ENCODE peak calls at places on chromosomes 2 and 18, in four cellular contexts. One of them, this sample, is unnamed.

GRCh38 chr2:176101216-176101845 is 1.7 kb downstream of the HOXD12 start:
- DNase-seq in lower leg skin: peak
- DNase-seq in neuronal stem cell: no peak
- DNase-seq in nephron progenitor cell: no peak
- DNase-seq in this sample: no peak

GRCh38 chr2:206614825-206615224 is 27.5 kb upstream of the FAM237A start:
- DNase-seq in lower leg skin: no peak
- DNase-seq in neuronal stem cell: no peak
- DNase-seq in nephron progenitor cell: no peak
- DNase-seq in this sample: no peak

GRCh38 chr2:102021776-102022175 is 30.0 kb downstream of the IL1R2 start:
- DNase-seq in lower leg skin: no peak
- DNase-seq in neuronal stem cell: no peak
- DNase-seq in nephron progenitor cell: no peak
- DNase-seq in this sample: no peak

GRCh38 chr2:227460079-227460485 is 11.9 kb upstream of the AGFG1 start:
- DNase-seq in lower leg skin: no peak
- DNase-seq in neuronal stem cell: no peak
- DNase-seq in nephron progenitor cell: no peak
- DNase-seq in this sample: no peak

GRCh38 chr18:62979172-62979571 is 263.8 kb downstream of the PHLPP1 start:
- DNase-seq in lower leg skin: peak
- DNase-seq in neuronal stem cell: no peak
- DNase-seq in nephron progenitor cell: no peak
- DNase-seq in this sample: no peak

GRCh38 chr2:128610496-128610895 is 291.8 kb upstream of the HS6ST1 start:
- DNase-seq in lower leg skin: no peak
- DNase-seq in neuronal stem cell: no peak
- DNase-seq in nephron progenitor cell: no peak
- DNase-seq in this sample: no peak

GRCh38 chr18:13191779-13192178 is 26.8 kb upstream of the LDLRAD4 start:
- DNase-seq in lower leg skin: no peak
- DNase-seq in neuronal stem cell: no peak
- DNase-seq in nephron progenitor cell: no peak
- DNase-seq in this sample: no peak

GRCh38 chr18:70377857-70378701 is 89.2 kb downstream of the SOCS6 start:
- DNase-seq in lower leg skin: no peak
- DNase-seq in neuronal stem cell: no peak
- DNase-seq in nephron progenitor cell: no peak
- DNase-seq in this sample: no peak

GRCh38 chr2:44997948-44998347 is 11.3 kb downstream of the SIX2 start:
- DNase-seq in lower leg skin: peak
- DNase-seq in neuronal stem cell: no peak
- DNase-seq in nephron progenitor cell: no peak
- DNase-seq in this sample: no peak

GRCh38 chr2:157875720-157876065 is 437 bp downstream of the ACVR1 start:
- DNase-seq in lower leg skin: peak
- DNase-seq in neuronal stem cell: peak
- DNase-seq in nephron progenitor cell: peak
- DNase-seq in this sample: peak

GRCh38 chr18:30679285-30679930 is 363.1 kb downstream of the DSC3 start:
- DNase-seq in lower leg skin: no peak
- DNase-seq in neuronal stem cell: no peak
- DNase-seq in nephron progenitor cell: no peak
- DNase-seq in this sample: no peak

GRCh38 chr18:80171190-80171872 is 62.3 kb downstream of the ADNP2 start:
- DNase-seq in lower leg skin: peak
- DNase-seq in neuronal stem cell: no peak
- DNase-seq in nephron progenitor cell: peak
- DNase-seq in this sample: peak

GRCh38 chr2:207674826-207675225 is 36.6 kb upstream of the CCNYL1 start:
- DNase-seq in lower leg skin: peak
- DNase-seq in neuronal stem cell: no peak
- DNase-seq in nephron progenitor cell: no peak
- DNase-seq in this sample: peak

GRCh38 chr2:68605939-68606338 is 37.4 kb upstream of the PROKR1 start:
- DNase-seq in lower leg skin: no peak
- DNase-seq in neuronal stem cell: no peak
- DNase-seq in nephron progenitor cell: no peak
- DNase-seq in this sample: no peak

GRCh38 chr2:75800456-75800855 is 89.7 kb upstream of the GCFC2 start:
- DNase-seq in lower leg skin: no peak
- DNase-seq in neuronal stem cell: no peak
- DNase-seq in nephron progenitor cell: no peak
- DNase-seq in this sample: no peak

GRCh38 chr2:5798083-5798482 is 105.9 kb downstream of the SOX11 start:
- DNase-seq in lower leg skin: no peak
- DNase-seq in neuronal stem cell: no peak
- DNase-seq in nephron progenitor cell: no peak
- DNase-seq in this sample: no peak

GRCh38 chr2:72236445-72237067 is 88.9 kb upstream of the CYP26B1 start:
- DNase-seq in lower leg skin: no peak
- DNase-seq in neuronal stem cell: no peak
- DNase-seq in nephron progenitor cell: no peak
- DNase-seq in this sample: no peak